ENCODE peak calls at places on chromosome 11, in seven cellular contexts. I is GM12865, C is LoVo, J is A549, X is AG04450, Z is hypothalamus, E is T1000. K is an unnamed sample.

GRCh38 chr11:118304227-118304808 is at the start of gene CD3E:
- DNase-seq in I (peak; percentile 32), C (no peak), J (no peak), X (no peak), Z (no peak), E (no peak), K (no peak)

GRCh38 chr11:8108430-8108829 is 27.4 kb downstream of the TUB start:
- DNase-seq in I (no peak), C (no peak), J (no peak), X (no peak), Z (no peak), E (no peak), K (no peak)

GRCh38 chr11:45993438-45994064 is 71.1 kb downstream of the LARGE2 start:
- DNase-seq in I (no peak), C (no peak), J (no peak), X (no peak), Z (peak; percentile 49), E (no peak), K (peak; percentile 6)

GRCh38 chr11:60972182-60973030 is 926 bp downstream of the CD6 start:
- DNase-seq in I (no peak), C (no peak), J (no peak), X (no peak), Z (no peak), E (no peak), K (no peak)

GRCh38 chr11:28730336-28730735 is 622.1 kb downstream of the METTL15 start:
- DNase-seq in I (no peak), C (no peak), J (no peak), X (no peak), Z (no peak), E (peak; percentile 20), K (no peak)

GRCh38 chr11:100638648-100639047 is 48.4 kb upstream of the ARHGAP42 start:
- DNase-seq in I (no peak), C (no peak), J (no peak), X (no peak), Z (no peak), E (no peak), K (no peak)

GRCh38 chr11:114276077-114276476 is 20.1 kb upstream of the NNMT start:
- DNase-seq in I (no peak), C (no peak), J (no peak), X (no peak), Z (no peak), E (no peak), K (no peak)

GRCh38 chr11:43746670-43747069 is 66.1 kb downstream of the HSD17B12 start:
- DNase-seq in I (no peak), C (no peak), J (no peak), X (no peak), Z (no peak), E (no peak), K (no peak)

GRCh38 chr11:1918436-1919315 is 827 bp upstream of the TNNT3 start:
- DNase-seq in I (no peak), C (no peak), J (no peak), X (no peak), Z (no peak), E (no peak), K (no peak)

K was measured in ELF-1.